ENCODE peak calls at places on chromosomes 2 and 18, in six cellular contexts. One of them, this sample, is unnamed. For H3K4me1, the result is how much of the 10 kb centered on the place peaks cover.

GRCh38 chr2:42446503-42447271 is 47.1 kb downstream of the KCNG3 start:
- DNase-seq in ovary: no peak
- DNase-seq in breast epithelium: no peak
- DNase-seq in right lobe of liver: no peak
- DNase-seq in upper lobe of left lung: no peak
- DNase-seq in uterus: no peak
- DNase-seq in this sample: no peak

GRCh38 chr2:151043484-151043883 is 218.2 kb downstream of the RBM43 start:
- DNase-seq in ovary: no peak
- DNase-seq in breast epithelium: no peak
- DNase-seq in right lobe of liver: no peak
- DNase-seq in upper lobe of left lung: no peak
- DNase-seq in uterus: no peak
- DNase-seq in this sample: no peak

GRCh38 chr2:11665028-11665427 is 5.0 kb downstream of the NTSR2 start:
- DNase-seq in ovary: no peak
- DNase-seq in breast epithelium: no peak
- DNase-seq in right lobe of liver: no peak
- DNase-seq in upper lobe of left lung: no peak
- DNase-seq in uterus: no peak
- DNase-seq in this sample: no peak

GRCh38 chr2:19102696-19103403 is 255.6 kb downstream of the OSR1 start:
- DNase-seq in ovary: no peak
- DNase-seq in breast epithelium: no peak
- DNase-seq in right lobe of liver: no peak
- DNase-seq in upper lobe of left lung: no peak
- DNase-seq in uterus: no peak
- DNase-seq in this sample: no peak

GRCh38 chr2:8389373-8390108 is 292.3 kb upstream of the ID2 start:
- DNase-seq in ovary: no peak
- DNase-seq in breast epithelium: no peak
- DNase-seq in right lobe of liver: no peak
- DNase-seq in upper lobe of left lung: no peak
- DNase-seq in uterus: no peak
- DNase-seq in this sample: no peak

GRCh38 chr2:238160206-238161129 is 1.7 kb downstream of the ERFE start:
- DNase-seq in ovary: peak
- DNase-seq in breast epithelium: no peak
- DNase-seq in right lobe of liver: peak
- DNase-seq in upper lobe of left lung: no peak
- DNase-seq in uterus: no peak
- DNase-seq in this sample: no peak

GRCh38 chr2:27303093-27304025 is 4.9 kb downstream of the UCN start:
- DNase-seq in ovary: no peak
- DNase-seq in breast epithelium: no peak
- DNase-seq in right lobe of liver: no peak
- DNase-seq in upper lobe of left lung: peak
- DNase-seq in uterus: peak
- DNase-seq in this sample: no peak

GRCh38 chr2:188701836-188702235 is 272.3 kb upstream of the COL3A1 start:
- DNase-seq in ovary: no peak
- DNase-seq in breast epithelium: no peak
- DNase-seq in right lobe of liver: no peak
- DNase-seq in upper lobe of left lung: no peak
- DNase-seq in uterus: no peak
- DNase-seq in this sample: no peak

GRCh38 chr18:31438402-31438801 is 9.1 kb upstream of the DSG3 start:
- DNase-seq in ovary: no peak
- DNase-seq in breast epithelium: no peak
- DNase-seq in right lobe of liver: no peak
- DNase-seq in upper lobe of left lung: no peak
- DNase-seq in uterus: no peak
- DNase-seq in this sample: no peak

GRCh38 chr2:15720561-15721307 is 129.1 kb downstream of the DDX1 start:
- DNase-seq in ovary: no peak
- DNase-seq in breast epithelium: no peak
- DNase-seq in right lobe of liver: no peak
- DNase-seq in upper lobe of left lung: no peak
- DNase-seq in uterus: no peak
- DNase-seq in this sample: no peak

GRCh38 chr2:11342561-11343343 is 1.7 kb downstream of the ROCK2 start:
- DNase-seq in ovary: no peak
- DNase-seq in breast epithelium: no peak
- DNase-seq in right lobe of liver: no peak
- DNase-seq in upper lobe of left lung: no peak
- DNase-seq in uterus: no peak
- DNase-seq in this sample: no peak

GRCh38 chr2:46644690-46645385 is 165.5 kb downstream of the TMEM247 start:
- DNase-seq in ovary: no peak
- DNase-seq in breast epithelium: no peak
- DNase-seq in right lobe of liver: no peak
- DNase-seq in upper lobe of left lung: no peak
- DNase-seq in uterus: no peak
- DNase-seq in this sample: no peak
- H3K4me1 ChIP-seq in ovary: under half
- H3K4me1 ChIP-seq in breast epithelium: under half
- H3K4me1 ChIP-seq in right lobe of liver: under half
- H3K4me1 ChIP-seq in upper lobe of left lung: under half
- H3K4me1 ChIP-seq in uterus: under half
- H3K4me1 ChIP-seq in this sample: under half

GRCh38 chr2:64751286-64752260 is 97.9 kb upstream of the SERTAD2 start:
- DNase-seq in ovary: peak
- DNase-seq in breast epithelium: no peak
- DNase-seq in right lobe of liver: peak
- DNase-seq in upper lobe of left lung: peak
- DNase-seq in uterus: peak
- DNase-seq in this sample: peak
- TF ChIP-seq POLR2A in ovary: peak
- TF ChIP-seq POLR2A in breast epithelium: no peak
- TF ChIP-seq POLR2A in right lobe of liver: peak
- TF ChIP-seq POLR2A in upper lobe of left lung: peak
- TF ChIP-seq POLR2A in uterus: peak
- TF ChIP-seq POLR2A in this sample: peak

GRCh38 chr2:29848566-29849310 is 72.6 kb downstream of the ALK start:
- DNase-seq in ovary: no peak
- DNase-seq in breast epithelium: no peak
- DNase-seq in right lobe of liver: no peak
- DNase-seq in upper lobe of left lung: no peak
- DNase-seq in uterus: no peak
- DNase-seq in this sample: no peak

GRCh38 chr2:29847901-29848300 is 73.5 kb downstream of the ALK start:
- DNase-seq in ovary: no peak
- DNase-seq in breast epithelium: no peak
- DNase-seq in right lobe of liver: no peak
- DNase-seq in upper lobe of left lung: no peak
- DNase-seq in uterus: no peak
- DNase-seq in this sample: no peak

GRCh38 chr2:29855924-29856639 is 65.3 kb downstream of the ALK start:
- DNase-seq in ovary: no peak
- DNase-seq in breast epithelium: no peak
- DNase-seq in right lobe of liver: no peak
- DNase-seq in upper lobe of left lung: no peak
- DNase-seq in uterus: no peak
- DNase-seq in this sample: no peak

GRCh38 chr2:29844713-29845320 is 76.6 kb downstream of the ALK start:
- DNase-seq in ovary: no peak
- DNase-seq in breast epithelium: no peak
- DNase-seq in right lobe of liver: no peak
- DNase-seq in upper lobe of left lung: no peak
- DNase-seq in uterus: no peak
- DNase-seq in this sample: no peak

DNA sequence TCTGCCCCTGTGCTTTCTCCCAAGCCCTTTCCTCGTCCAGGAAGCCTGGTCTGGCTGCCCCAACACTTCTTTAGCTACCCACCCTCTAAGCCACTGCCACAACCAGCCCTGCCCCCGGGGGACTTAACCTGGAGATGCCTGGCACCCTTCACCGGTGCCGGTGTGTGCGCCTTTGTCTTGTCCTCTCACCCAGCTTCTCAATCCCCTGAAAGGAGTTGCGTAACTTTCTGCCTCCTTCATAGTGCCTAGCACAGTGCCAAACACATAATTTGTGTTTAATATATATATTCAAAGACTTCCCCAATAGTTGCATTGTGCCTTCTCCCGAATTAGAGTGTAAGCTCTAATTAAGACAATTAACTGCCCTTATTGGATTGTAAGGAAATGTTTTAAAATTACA is 70.6 kb downstream of the ALK start:
- DNase-seq in ovary: no peak
- DNase-seq in breast epithelium: no peak
- DNase-seq in right lobe of liver: no peak
- DNase-seq in upper lobe of left lung: no peak
- DNase-seq in uterus: no peak
- DNase-seq in this sample: no peak
- H3K4me3 ChIP-seq in ovary: no peak
- H3K4me3 ChIP-seq in breast epithelium: no peak
- H3K4me3 ChIP-seq in right lobe of liver: no peak
- H3K4me3 ChIP-seq in upper lobe of left lung: no peak
- H3K4me3 ChIP-seq in uterus: no peak
- H3K4me3 ChIP-seq in this sample: no peak

GRCh38 chr2:200377774-200378336 is 71.4 kb downstream of the SPATS2L start:
- DNase-seq in ovary: no peak
- DNase-seq in breast epithelium: no peak
- DNase-seq in right lobe of liver: no peak
- DNase-seq in upper lobe of left lung: peak
- DNase-seq in uterus: no peak
- DNase-seq in this sample: no peak
- H3K4me1 ChIP-seq in ovary: under half
- H3K4me1 ChIP-seq in breast epithelium: under half
- H3K4me1 ChIP-seq in right lobe of liver: under half
- H3K4me1 ChIP-seq in upper lobe of left lung: under half
- H3K4me1 ChIP-seq in uterus: under half
- H3K4me1 ChIP-seq in this sample: half or more

This sample was measured in tibial nerve.